ENCODE peak calls at places on chromosomes 12 and 14, in four cellular contexts. E is GM23338, L is MM.1S, C is mesendoderm. X is an unnamed sample.
A peak's percentile ranks its signal among the peaks of the same experiment; 100 is the strongest.

GRCh38 chr12:98401427-98401826 is 114.0 kb upstream of the TMPO start:
- DNase-seq in E (no peak), L (no peak), C (no peak), X (peak; percentile 23)

GRCh38 chr12:65681226-65681625 is 143.1 kb upstream of the HMGA2 start:
- DNase-seq in E (no peak), L (no peak), C (no peak), X (no peak)

GRCh38 chr14:96986701-96987474 is 189.7 kb downstream of the VRK1 start:
- DNase-seq in E (no peak), L (no peak), C (no peak), X (no peak)

GRCh38 chr14:29446971-29447370 is 480.7 kb downstream of the PRKD1 start:
- DNase-seq in E (no peak), L (no peak), C (no peak), X (no peak)

GRCh38 chr12:107518868-107519267 is 166.7 kb upstream of the PWP1 start:
- DNase-seq in E (no peak), L (no peak), C (no peak), X (no peak)

GRCh38 chr14:64294672-64295413 is 672 bp upstream of the ESR2 start:
- DNase-seq in E (peak; percentile 93), L (peak; percentile 67), C (peak; percentile 73), X (peak; percentile 75)

GRCh38 chr12:98002887-98003493 is 512.4 kb upstream of the TMPO start:
- DNase-seq in E (peak; percentile 89), L (peak; percentile 72), C (peak; percentile 87), X (peak; percentile 42)

GRCh38 chr12:108298761-108299275 is 40.3 kb downstream of the CMKLR1 start:
- DNase-seq in E (no peak), L (no peak), C (no peak), X (no peak)

GRCh38 chr12:120496353-120497340 is 734 bp downstream of the DYNLL1 start:
- DNase-seq in E (peak; percentile 56), L (peak; percentile 27), C (peak; percentile 62), X (peak; percentile 81)

GRCh38 chr12:101946233-101946611 is 68.8 kb downstream of the DRAM1 start:
- DNase-seq in E (no peak), L (no peak), C (no peak), X (no peak)

GRCh38 chr12:7125632-7126227 is 3.0 kb downstream of the RBP5 start:
- DNase-seq in E (no peak), L (no peak), C (no peak), X (no peak)

GRCh38 chr12:113889076-113889475 is 77.0 kb downstream of the RBM19 start:
- DNase-seq in E (peak; percentile 6), L (no peak), C (peak; percentile 13), X (peak; percentile 45)

GRCh38 chr14:74579447-74580274 is 32.4 kb downstream of the LTBP2 start:
- DNase-seq in E (no peak), L (no peak), C (no peak), X (no peak)

GRCh38 chr12:106791531-106791930 is 17.0 kb downstream of the RIC8B start:
- DNase-seq in E (no peak), L (no peak), C (no peak), X (no peak)

GRCh38 chr14:101481557-101481956 is 79.7 kb upstream of the DIO3 start:
- DNase-seq in E (no peak), L (no peak), C (no peak), X (no peak)

GRCh38 chr14:92926931-92927330 is 4.0 kb downstream of the CHGA start:
- DNase-seq in E (no peak), L (no peak), C (no peak), X (no peak)

GRCh38 chr12:93006655-93007208 is 77.6 kb upstream of the EEA1 start:
- DNase-seq in E (no peak), L (no peak), C (peak; percentile 40), X (no peak)

GRCh38 chr12:62328296-62328921 is 68.2 kb downstream of the USP15 start:
- DNase-seq in E (no peak), L (no peak), C (no peak), X (peak; percentile 1)

GRCh38 chr14:95497561-95498011 is 18.9 kb downstream of the SYNE3 start:
- DNase-seq in E (no peak), L (no peak), C (no peak), X (peak; percentile 61)

GRCh38 chr12:109185441-109185840 is 69.1 kb downstream of the ACACB start:
- DNase-seq in E (no peak), L (no peak), C (no peak), X (no peak)

GRCh38 chr12:77493311-77493710 is 337.4 kb upstream of the NAV3 start:
- DNase-seq in E (no peak), L (no peak), C (peak; percentile 58), X (no peak)

GRCh38 chr12:78018146-78018910 is 187.6 kb downstream of the NAV3 start:
- DNase-seq in E (no peak), L (no peak), C (no peak), X (no peak)

GRCh38 chr12:28611115-28611435 is 420.8 kb downstream of the CCDC91 start:
- DNase-seq in E (no peak), L (no peak), C (no peak), X (no peak)

GRCh38 chr14:76640923-76641395 is 120.3 kb upstream of the VASH1 start:
- DNase-seq in E (no peak), L (no peak), C (no peak), X (no peak)

GRCh38 chr14:64834965-64835364 is 44.7 kb downstream of the SPTB start:
- DNase-seq in E (no peak), L (no peak), C (no peak), X (no peak)

GRCh38 chr12:77965790-77966189 is 135.1 kb downstream of the NAV3 start:
- DNase-seq in E (no peak), L (no peak), C (no peak), X (no peak)

GRCh38 chr14:31657917-31658316 is 96.7 kb downstream of the NUBPL start:
- DNase-seq in E (no peak), L (no peak), C (no peak), X (no peak)

GRCh38 chr12:75698052-75698451 is 186.6 kb upstream of the KRR1 start:
- DNase-seq in E (no peak), L (no peak), C (no peak), X (no peak)

GRCh38 chr12:106138646-106139421 is at the start of gene NUAK1:
- DNase-seq in E (peak; percentile 78), L (peak; percentile 84), C (peak; percentile 92), X (peak; percentile 89)

GRCh38 chr12:125210104-125210755 is 145.0 kb downstream of the AACS start:
- DNase-seq in E (no peak), L (no peak), C (no peak), X (no peak)

GRCh38 chr12:32918890-32919791 is 22.6 kb upstream of the PKP2 start:
- DNase-seq in E (peak; percentile 76), L (peak; percentile 61), C (peak; percentile 55), X (peak; percentile 66)

GRCh38 chr12:75854681-75855309 is 176.8 kb downstream of the PHLDA1 start:
- DNase-seq in E (no peak), L (no peak), C (no peak), X (no peak)

GRCh38 chr12:56565510-56566101 is 44.0 kb downstream of the RBMS2 start:
- DNase-seq in E (peak; percentile 63), L (no peak), C (peak; percentile 59), X (no peak)

GRCh38 chr14:79295385-79295784 is 915.9 kb downstream of the DIO2 start:
- DNase-seq in E (no peak), L (no peak), C (no peak), X (no peak)

GRCh38 chr14:83140756-83141155 is 1607.1 kb upstream of the SEL1L start:
- DNase-seq in E (no peak), L (no peak), C (no peak), X (no peak)

GRCh38 chr14:24071144-24071697 is at the start of gene CPNE6:
- DNase-seq in E (no peak), L (no peak), C (no peak), X (no peak)

GRCh38 chr12:94055528-94055927 is 92.8 kb upstream of the PLXNC1 start:
- DNase-seq in E (no peak), L (no peak), C (no peak), X (no peak)

DNA sequence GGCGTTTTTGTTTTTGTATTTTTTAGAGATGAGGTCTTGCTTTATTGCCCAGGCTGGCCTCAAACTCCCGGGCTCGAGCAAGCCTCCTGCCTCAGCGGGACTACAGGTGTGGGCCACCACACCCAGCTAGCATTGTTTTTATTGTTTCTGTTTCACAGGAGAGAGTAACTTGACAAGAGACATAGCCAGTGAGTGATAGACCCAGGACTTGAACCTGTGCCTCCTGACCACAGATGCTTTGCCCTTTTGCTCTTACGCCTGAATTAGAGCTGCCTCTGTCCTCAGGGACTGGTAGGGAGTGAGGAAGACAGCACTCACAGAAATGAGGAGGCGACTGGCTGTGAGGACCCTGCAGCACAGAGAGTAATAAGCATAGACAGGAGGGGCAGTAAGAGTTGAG is 2.3 kb downstream of the EVL start:
- DNase-seq in E (no peak), L (no peak), C (no peak), X (no peak)
- H3K79me2 ChIP-seq in E (no peaks in the 10 kb centered on the region), L (no peaks in the 10 kb centered on the region), C (no peaks in the 10 kb centered on the region), X (peaks cover 3% of the 10 kb centered on the region)

GRCh38 chr14:62739647-62740046 is 305.6 kb downstream of the KCNH5 start:
- DNase-seq in E (no peak), L (no peak), C (no peak), X (no peak)

GRCh38 chr14:62736004-62736403 is 309.3 kb downstream of the KCNH5 start:
- DNase-seq in E (no peak), L (no peak), C (no peak), X (no peak)

GRCh38 chr14:62734831-62735230 is 310.4 kb downstream of the KCNH5 start:
- DNase-seq in E (no peak), L (no peak), C (no peak), X (no peak)

GRCh38 chr14:62736426-62737043 is 308.7 kb downstream of the KCNH5 start:
- DNase-seq in E (no peak), L (no peak), C (peak; percentile 36), X (no peak)
- H3K79me2 ChIP-seq in E (no peaks in the 10 kb centered on the region), L (no peaks in the 10 kb centered on the region), C (no peaks in the 10 kb centered on the region), X (no peaks in the 10 kb centered on the region)

GRCh38 chr12:53462935-53463334 is 11.0 kb downstream of the PCBP2 start:
- DNase-seq in E (no peak), L (peak; percentile 57), C (no peak), X (no peak)
- H3K79me2 ChIP-seq in E (peaks cover 95% of the 10 kb centered on the region), L (peaks cover 100% of the 10 kb centered on the region), C (peaks cover 57% of the 10 kb centered on the region), X (peaks cover 97% of the 10 kb centered on the region)

GRCh38 chr14:71377099-71377498 is 469.8 kb downstream of the PCNX1 start:
- DNase-seq in E (no peak), L (no peak), C (no peak), X (no peak)

GRCh38 chr14:71383510-71383909 is 476.3 kb downstream of the PCNX1 start:
- DNase-seq in E (no peak), L (no peak), C (no peak), X (no peak)

GRCh38 chr14:71381814-71382213 is 474.6 kb downstream of the PCNX1 start:
- DNase-seq in E (no peak), L (no peak), C (no peak), X (no peak)

GRCh38 chr14:71382315-71382714 is 475.1 kb downstream of the PCNX1 start:
- DNase-seq in E (no peak), L (no peak), C (no peak), X (no peak)

GRCh38 chr14:71380271-71380670 is 473.0 kb downstream of the PCNX1 start:
- DNase-seq in E (peak; percentile 30), L (no peak), C (peak; percentile 93), X (no peak)
- H3K79me2 ChIP-seq in E (peaks cover 90% of the 10 kb centered on the region), L (peaks cover 24% of the 10 kb centered on the region), C (peaks cover 16% of the 10 kb centered on the region), X (peaks cover 99% of the 10 kb centered on the region)

X was measured in SK-N-SH.